ENCODE peak calls at places on chromosomes 4 and X, in five cellular contexts. R is ovary, E is IMR-90, K is A549, H is uterus. Z is an unnamed sample.

GRCh38 chrX:52574416-52575275 is 57.8 kb upstream of the XAGE1B start:
- DNase-seq in E (peak), H (no peak), R (no peak), K (peak), Z (peak)

GRCh38 chr4:185167205-185167604 is 24.1 kb downstream of the SLC25A4 start:
- DNase-seq in R (no peak), E (no peak), H (no peak), K (no peak), Z (no peak)

GRCh38 chr4:67394771-67395310 is 150.5 kb downstream of the CENPC start:
- DNase-seq in K (no peak), R (no peak), H (no peak), E (no peak), Z (no peak)

GRCh38 chrX:128975716-128976115 is 547.6 kb downstream of the SMARCA1 start:
- DNase-seq in K (peak), E (no peak), H (no peak), R (no peak), Z (no peak)

GRCh38 chr4:81650871-81651270 is 179.2 kb upstream of the RASGEF1B start:
- DNase-seq in H (no peak), E (no peak), R (no peak), K (no peak), Z (no peak)

GRCh38 chr4:88605744-88606143 is 13.5 kb downstream of the HERC3 start:
- DNase-seq in R (no peak), K (no peak), H (no peak), E (no peak), Z (no peak)

GRCh38 chrX:70196961-70197805 is 19.9 kb downstream of the DGAT2L6 start:
- DNase-seq in E (peak), H (peak), R (peak), K (peak), Z (no peak)

GRCh38 chr4:128917781-128918180 is 108.3 kb downstream of the JADE1 start:
- DNase-seq in H (no peak), E (no peak), K (no peak), R (no peak), Z (no peak)

GRCh38 chrX:120429776-120430535 is 39.1 kb downstream of the LAMP2 start:
- DNase-seq in K (no peak), H (no peak), R (no peak), E (no peak), Z (no peak)

GRCh38 chrX:84046403-84046984 is 141.5 kb downstream of the RPS6KA6 start:
- DNase-seq in R (no peak), H (no peak), K (peak), E (peak), Z (no peak)

GRCh38 chr4:109207060-109207459 is 95.4 kb downstream of the COL25A1 start:
- DNase-seq in K (no peak), E (peak), H (no peak), R (no peak), Z (no peak)

GRCh38 chrX:20067709-20068315 is 48.9 kb downstream of the MAP7D2 start:
- DNase-seq in H (peak), R (peak), E (peak), K (peak), Z (peak)

GRCh38 chr4:121070274-121070673 is 2.1 kb downstream of the NDNF start:
- DNase-seq in H (no peak), R (peak), K (no peak), E (no peak), Z (no peak)

GRCh38 chr4:113564493-113564892 is 197.0 kb downstream of the CAMK2D start:
- DNase-seq in R (no peak), H (no peak), K (no peak), E (no peak), Z (no peak)

GRCh38 chr4:34731045-34731444 is 1513.3 kb downstream of the ARAP2 start:
- DNase-seq in H (no peak), R (no peak), E (no peak), K (no peak), Z (no peak)

GRCh38 chrX:21986596-21986995 is 45.5 kb upstream of the PHEX start:
- DNase-seq in E (peak), H (no peak), R (no peak), K (no peak), Z (no peak)

GRCh38 chrX:13898084-13898483 is 81.2 kb upstream of the GPM6B start:
- DNase-seq in R (no peak), H (peak), E (peak), K (no peak), Z (no peak)

GRCh38 chr4:53322696-53323095 is 43.2 kb downstream of the SCFD2 start:
- DNase-seq in K (no peak), R (no peak), E (no peak), H (no peak), Z (no peak)

GRCh38 chr4:21470531-21470930 is 478.0 kb downstream of the KCNIP4 start:
- DNase-seq in R (no peak), H (no peak), K (no peak), E (no peak), Z (no peak)

GRCh38 chr4:24470681-24471622 is 113.4 kb downstream of the DHX15 start:
- DNase-seq in K (no peak), R (peak), E (peak), H (peak), Z (no peak)

GRCh38 chr4:3406431-3406830 is 35.3 kb upstream of the HGFAC start:
- DNase-seq in E (no peak), H (no peak), K (no peak), R (no peak), Z (peak)

GRCh38 chrX:53263597-53264094 is 17.7 kb downstream of the IQSEC2 start:
- DNase-seq in K (peak), R (no peak), E (peak), H (no peak), Z (no peak)

GRCh38 chr4:155005395-155006087 is 202.9 kb upstream of the NPY2R start:
- DNase-seq in E (peak), H (no peak), K (no peak), R (no peak), Z (no peak)

GRCh38 chr4:769511-769910 is 56.4 kb downstream of the CPLX1 start:
- DNase-seq in H (no peak), R (peak), K (no peak), E (no peak), Z (no peak)
- TF ChIP-seq POLR2A in H (no peak), R (no peak), K (no peak), E (no peak), Z (no peak)

GRCh38 chrX:132216806-132217202 is 2.4 kb downstream of the RAP2C start:
- DNase-seq in E (peak), H (no peak), R (no peak), K (no peak), Z (no peak)

GRCh38 chrX:132219343-132219768 is at the start of gene RAP2C:
- DNase-seq in H (peak), E (peak), K (peak), R (peak), Z (peak)

GRCh38 chrX:132217203-132218073 is 1.8 kb downstream of the RAP2C start:
- DNase-seq in H (peak), R (peak), E (peak), K (peak), Z (peak)

GRCh38 chrX:132216283-132216682 is 3.0 kb downstream of the RAP2C start:
- DNase-seq in H (peak), R (no peak), E (no peak), K (no peak), Z (no peak)

GRCh38 chrX:132218100-132218807 is 993 bp downstream of the RAP2C start:
- DNase-seq in H (peak), R (peak), K (peak), E (peak), Z (peak)
- TF ChIP-seq POLR2A in H (peak), R (peak), K (peak), E (peak), Z (no peak)

DNA sequence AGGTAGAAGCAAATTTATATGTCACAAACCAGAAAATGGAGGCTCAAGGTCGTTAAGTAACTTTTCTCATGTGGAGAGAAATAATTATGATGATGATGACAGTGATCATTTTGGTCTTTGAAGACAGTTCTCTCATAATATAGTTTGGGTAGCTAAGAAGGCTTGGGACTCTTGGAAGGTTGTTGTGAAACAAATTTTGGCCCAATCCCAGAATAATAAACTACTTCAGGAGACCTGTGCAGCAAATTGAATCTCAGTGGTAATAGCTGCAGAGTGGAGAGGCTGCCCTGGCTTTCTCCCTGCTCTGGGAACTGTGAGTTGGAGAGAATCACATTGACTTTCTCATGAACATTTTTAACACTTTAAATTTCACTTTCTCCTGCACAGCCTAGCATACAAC is 217.2 kb upstream of the BOD1L1 start:
- DNase-seq in E (no peak), K (no peak), H (no peak), R (no peak), Z (no peak)
- TF ChIP-seq POLR2A in E (no peak), K (no peak), H (no peak), R (no peak), Z (no peak)

GRCh38 chr4:127632420-127633403 is at the start of gene INTU:
- DNase-seq in K (peak), H (peak), E (peak), R (peak), Z (peak)
- TF ChIP-seq POLR2A in K (peak), H (no peak), E (peak), R (no peak), Z (no peak)